ENCODE peak calls at places on chromosomes 2 and 18, in six cellular contexts. E is activated T-cell treated with anti-CD3 and anti-CD28 coated beads for 24 hours; X is sciatic nerve; G is spleen; M is Calu3; Y is stimulated activated CD8-positive, alpha-beta memory T cell treated with anti-CD3 and anti-CD28 coated beads, Interleukin-2, amount 100 ng/mL, for 48 hours. T is an unnamed sample.

GRCh38 chr18:9918016-9918680 is 4.3 kb downstream of the VAPA start:
- DNase-seq in G (no peak), M (no peak), X (no peak), E (no peak), Y (no peak), T (no peak)

GRCh38 chr18:73688851-73689659 is 458.6 kb downstream of the FBXO15 start:
- DNase-seq in X (no peak), M (no peak), Y (no peak), G (no peak), E (no peak), T (no peak)

GRCh38 chr2:26162963-26163362 is 9.9 kb upstream of the GAREM2 start:
- DNase-seq in M (no peak), G (no peak), E (no peak), Y (no peak), X (peak; percentile 18), T (no peak)

GRCh38 chr2:38653715-38654494 is 12.0 kb upstream of the GALM start:
- DNase-seq in E (peak; percentile 67), Y (peak; percentile 60), G (no peak), M (no peak), X (no peak), T (no peak)

GRCh38 chr2:147714582-147714981 is 130.2 kb upstream of the ACVR2A start:
- DNase-seq in Y (no peak), X (no peak), M (no peak), G (no peak), E (no peak), T (no peak)

GRCh38 chr2:12684471-12684936 is 32.2 kb upstream of the TRIB2 start:
- DNase-seq in Y (no peak), G (no peak), E (no peak), X (no peak), M (no peak), T (no peak)

GRCh38 chr2:39718483-39718882 is 52.8 kb downstream of the TMEM178A start:
- DNase-seq in X (no peak), E (no peak), M (no peak), G (no peak), Y (no peak), T (no peak)

GRCh38 chr2:113080134-113080533 is 12.4 kb downstream of the IL1F10 start:
- DNase-seq in M (peak; percentile 77), G (peak; percentile 78), Y (peak; percentile 46), E (peak; percentile 32), X (no peak), T (no peak)

GRCh38 chr2:206092297-206092696 is 6.3 kb upstream of the INO80D start:
- DNase-seq in E (no peak), X (no peak), M (no peak), Y (no peak), G (no peak), T (no peak)

GRCh38 chr2:238860966-238861730 is 13.3 kb downstream of the TWIST2 start:
- DNase-seq in G (peak; percentile 44), Y (no peak), E (no peak), X (peak; percentile 51), M (no peak), T (no peak)

T was measured in esophagus squamous epithelium.